ENCODE peak calls at places on chromosomes 13 and 19, in nine cellular contexts. C is AG04449, H is amniotic stem cell, Z is mucosa of descending colon, Q is cardiac muscle cell, U is iris pigment epithelial cell, J is GM19239, X is GM04503, F is amygdala. Y is an unnamed sample.

GRCh38 chr13:111011899-111012298 is 97.0 kb upstream of the ANKRD10 start:
- DNase-seq in C (no peak), H (no peak), Z (no peak), Q (no peak), U (no peak), J (no peak), X (no peak), F (no peak), Y (no peak)

GRCh38 chr19:36225219-36225892 is 10.4 kb downstream of the ZNF146 start:
- DNase-seq in C (no peak), H (peak; percentile 4), Z (no peak), Q (no peak), U (peak; percentile 72), J (no peak), X (peak; percentile 28), F (no peak), Y (no peak)

GRCh38 chr13:96984061-96984508 is 10.2 kb downstream of the OXGR1 start:
- DNase-seq in C (no peak), H (no peak), Z (peak; percentile 72), Q (peak; percentile 22), U (no peak), J (peak; percentile 44), X (no peak), F (no peak), Y (no peak)

GRCh38 chr13:26133851-26134250 is 82.0 kb upstream of the SHISA2 start:
- DNase-seq in C (no peak), H (no peak), Z (no peak), Q (no peak), U (peak; percentile 3), J (no peak), X (no peak), F (no peak), Y (no peak)

GRCh38 chr13:29713841-29714240 is 118.4 kb upstream of the SLC7A1 start:
- DNase-seq in C (no peak), H (no peak), Z (no peak), Q (no peak), U (peak; percentile 39), J (peak; percentile 13), X (no peak), F (no peak), Y (no peak)

GRCh38 chr13:39040206-39040605 is 1.9 kb downstream of the NHLRC3 start:
- DNase-seq in C (no peak), H (no peak), Z (no peak), Q (no peak), U (peak; percentile 17), J (no peak), X (no peak), F (no peak), Y (no peak)

GRCh38 chr19:35246466-35247096 is 2.2 kb upstream of the LSR start:
- DNase-seq in C (no peak), H (no peak), Z (no peak), Q (no peak), U (no peak), J (no peak), X (no peak), F (no peak), Y (no peak)

GRCh38 chr19:34134190-34135032 is 37.9 kb upstream of the LSM14A start:
- DNase-seq in C (no peak), H (peak; percentile 35), Z (peak; percentile 91), Q (peak; percentile 93), U (peak; percentile 77), J (peak; percentile 93), X (no peak), F (peak; percentile 65), Y (peak; percentile 93)

GRCh38 chr19:12733369-12733896 is 1.1 kb downstream of the TRIR start:
- DNase-seq in C (no peak), H (no peak), Z (no peak), Q (no peak), U (peak; percentile 56), J (peak; percentile 76), X (no peak), F (no peak), Y (no peak)

GRCh38 chr13:45705936-45706335 is 3.8 kb downstream of the CBY2 start:
- DNase-seq in C (no peak), H (no peak), Z (no peak), Q (no peak), U (no peak), J (peak; percentile 28), X (no peak), F (no peak), Y (no peak)

GRCh38 chr19:21256722-21257121 is 72.5 kb downstream of the ZNF708 start:
- DNase-seq in C (no peak), H (no peak), Z (no peak), Q (peak; percentile 1), U (peak; percentile 51), J (no peak), X (no peak), F (no peak), Y (no peak)

GRCh38 chr19:4337906-4338440 is 654 bp downstream of the STAP2 start:
- DNase-seq in C (no peak), H (no peak), Z (no peak), Q (peak; percentile 49), U (no peak), J (no peak), X (no peak), F (no peak), Y (no peak)

GRCh38 chr13:45325806-45326205 is 15.2 kb downstream of the TPT1 start:
- DNase-seq in C (no peak), H (peak; percentile 64), Z (no peak), Q (peak; percentile 84), U (peak; percentile 88), J (no peak), X (peak; percentile 65), F (peak; percentile 4), Y (peak; percentile 57)

GRCh38 chr13:40120781-40121180 is 465.3 kb downstream of the COG6 start:
- DNase-seq in C (no peak), H (no peak), Z (no peak), Q (no peak), U (peak; percentile 63), J (no peak), X (no peak), F (no peak), Y (no peak)

GRCh38 chr19:13220847-13221246 is 70.6 kb downstream of the IER2 start:
- DNase-seq in C (no peak), H (no peak), Z (no peak), Q (no peak), U (no peak), J (no peak), X (no peak), F (no peak), Y (no peak)

GRCh38 chr19:12834976-12835757 is 788 bp upstream of the RTBDN start:
- DNase-seq in C (no peak), H (no peak), Z (no peak), Q (peak; percentile 40), U (no peak), J (no peak), X (no peak), F (no peak), Y (no peak)

GRCh38 chr19:33678796-33679195 is 57.0 kb downstream of the CHST8 start:
- DNase-seq in C (no peak), H (no peak), Z (no peak), Q (no peak), U (no peak), J (no peak), X (no peak), F (no peak), Y (no peak)

GRCh38 chr13:99228737-99229691 is 28.4 kb downstream of the UBAC2 start:
- DNase-seq in C (peak; percentile 80), H (peak; percentile 24), Z (no peak), Q (no peak), U (peak; percentile 76), J (peak; percentile 35), X (peak; percentile 91), F (no peak), Y (peak; percentile 40)

GRCh38 chr19:58586131-58586765 is 13.1 kb upstream of the MZF1 start:
- DNase-seq in C (no peak), H (no peak), Z (no peak), Q (no peak), U (no peak), J (no peak), X (no peak), F (no peak), Y (no peak)

GRCh38 chr13:29958476-29958875 is 108.1 kb upstream of the UBL3 start:
- DNase-seq in C (no peak), H (no peak), Z (no peak), Q (no peak), U (no peak), J (no peak), X (no peak), F (no peak), Y (no peak)

Y was measured in HTR-8/SVneo.